ENCODE peak calls at places on chromosomes 6 and 20, in eight cellular contexts. C is upper lobe of left lung, J is heart left ventricle, L is gastrocnemius medialis, Z is stomach, E is vagina, Y is breast epithelium, M is adrenal gland. S is an unnamed sample.

GRCh38 chr6:27872634-27873028 is 39.6 kb downstream of the OR2B2 start:
- DNase-seq in C (no peak), J (no peak), L (no peak), Z (no peak), E (no peak), Y (no peak), M (no peak), S (no peak)

GRCh38 chr6:130129781-130130246 is 92.9 kb downstream of the SAMD3 start:
- DNase-seq in C (no peak), J (no peak), L (no peak), Z (no peak), E (no peak), Y (no peak), M (no peak), S (no peak)

GRCh38 chr20:15579703-15580102 is 993.5 kb downstream of the KIF16B start:
- DNase-seq in C (no peak), J (no peak), L (no peak), Z (no peak), E (no peak), Y (no peak), M (no peak), S (no peak)

GRCh38 chr6:138403324-138403800 is 661 bp upstream of the HEBP2 start:
- DNase-seq in C (peak; percentile 90), J (peak; percentile 72), L (peak; percentile 19), Z (peak; percentile 36), E (no peak), Y (no peak), M (peak; percentile 34), S (peak; percentile 36)

GRCh38 chr6:70669133-70669532 is 1.4 kb downstream of the SMAP1 start:
- DNase-seq in C (no peak), J (no peak), L (no peak), Z (no peak), E (no peak), Y (no peak), M (no peak), S (no peak)

GRCh38 chr6:104700371-104701185 is 159.1 kb downstream of the HACE1 start:
- DNase-seq in C (no peak), J (no peak), L (no peak), Z (no peak), E (no peak), Y (no peak), M (no peak), S (no peak)

GRCh38 chr6:148438593-148438992 is 96.0 kb downstream of the SASH1 start:
- DNase-seq in C (no peak), J (no peak), L (no peak), Z (no peak), E (no peak), Y (no peak), M (no peak), S (no peak)

GRCh38 chr20:59371429-59371828 is 71.0 kb downstream of the EDN3 start:
- DNase-seq in C (no peak), J (no peak), L (no peak), Z (no peak), E (no peak), Y (no peak), M (no peak), S (no peak)

GRCh38 chr6:10481101-10481500 is 40.0 kb upstream of the GCNT2 start:
- DNase-seq in C (no peak), J (no peak), L (no peak), Z (no peak), E (no peak), Y (no peak), M (no peak), S (no peak)

GRCh38 chr20:57869291-57869950 is 159.6 kb upstream of the PMEPA1 start:
- DNase-seq in C (no peak), J (no peak), L (no peak), Z (no peak), E (peak; percentile 46), Y (no peak), M (no peak), S (no peak)

GRCh38 chr20:24990810-24991252 is 1.7 kb downstream of the APMAP start:
- DNase-seq in C (no peak), J (no peak), L (no peak), Z (peak; percentile 22), E (no peak), Y (peak; percentile 46), M (no peak), S (no peak)

DNA sequence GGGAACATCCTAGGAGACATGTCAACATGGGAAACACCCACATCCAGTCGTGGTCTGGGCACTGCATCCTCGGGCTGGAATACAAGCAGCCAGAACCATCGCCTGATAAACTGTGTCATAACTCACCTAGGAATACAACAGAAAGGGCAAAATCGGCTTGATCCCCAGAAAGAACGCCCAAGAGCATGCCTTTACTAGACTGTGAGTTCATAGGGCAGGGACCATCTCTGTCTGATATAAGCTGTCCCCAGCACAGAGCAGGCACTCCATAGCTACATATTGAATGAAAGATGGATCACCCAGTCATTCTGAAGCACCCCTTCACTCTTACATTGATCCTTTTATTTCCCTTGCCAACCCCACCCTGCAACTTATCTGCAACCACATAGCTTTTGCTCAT is 23.8 kb downstream of the RIPOR2 start:
- DNase-seq in C (no peak), J (no peak), L (no peak), Z (no peak), E (no peak), Y (no peak), M (no peak), S (no peak)
- H3K27ac ChIP-seq in C (no peak overlapping the region), J (no peak overlapping the region), L (peak overlapping the region; percentile 93), Z (no peak overlapping the region), E (no peak overlapping the region), Y (no peak overlapping the region), M (no peak overlapping the region), S (no peak overlapping the region)

DNA sequence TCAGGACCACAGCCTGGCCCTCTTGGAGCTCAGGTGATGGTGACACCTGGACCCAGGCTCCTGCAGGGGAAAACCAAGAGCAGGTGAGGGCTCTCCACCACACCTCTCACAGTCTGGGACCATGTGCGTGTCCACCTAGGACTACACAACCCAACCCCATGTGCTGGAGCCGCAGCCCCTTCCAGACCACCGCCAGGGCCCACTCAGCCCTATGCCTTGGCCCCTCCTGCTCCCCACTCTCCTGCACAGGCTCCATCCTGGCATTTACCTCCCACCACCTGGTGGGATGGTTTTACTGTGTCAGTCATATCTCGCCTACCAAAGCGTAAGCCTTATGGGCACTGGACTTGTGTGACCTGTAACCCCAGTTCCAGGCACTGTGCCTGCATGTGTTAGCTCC is 13.1 kb upstream of the ADAM33 start:
- DNase-seq in C (no peak), J (no peak), L (no peak), Z (no peak), E (no peak), Y (no peak), M (no peak), S (no peak)
- TF ChIP-seq POLR2A in C (no peak), J (no peak), L (no peak), Z (no peak), E (no peak), Y (no peak), M (no peak), S (no peak)

DNA sequence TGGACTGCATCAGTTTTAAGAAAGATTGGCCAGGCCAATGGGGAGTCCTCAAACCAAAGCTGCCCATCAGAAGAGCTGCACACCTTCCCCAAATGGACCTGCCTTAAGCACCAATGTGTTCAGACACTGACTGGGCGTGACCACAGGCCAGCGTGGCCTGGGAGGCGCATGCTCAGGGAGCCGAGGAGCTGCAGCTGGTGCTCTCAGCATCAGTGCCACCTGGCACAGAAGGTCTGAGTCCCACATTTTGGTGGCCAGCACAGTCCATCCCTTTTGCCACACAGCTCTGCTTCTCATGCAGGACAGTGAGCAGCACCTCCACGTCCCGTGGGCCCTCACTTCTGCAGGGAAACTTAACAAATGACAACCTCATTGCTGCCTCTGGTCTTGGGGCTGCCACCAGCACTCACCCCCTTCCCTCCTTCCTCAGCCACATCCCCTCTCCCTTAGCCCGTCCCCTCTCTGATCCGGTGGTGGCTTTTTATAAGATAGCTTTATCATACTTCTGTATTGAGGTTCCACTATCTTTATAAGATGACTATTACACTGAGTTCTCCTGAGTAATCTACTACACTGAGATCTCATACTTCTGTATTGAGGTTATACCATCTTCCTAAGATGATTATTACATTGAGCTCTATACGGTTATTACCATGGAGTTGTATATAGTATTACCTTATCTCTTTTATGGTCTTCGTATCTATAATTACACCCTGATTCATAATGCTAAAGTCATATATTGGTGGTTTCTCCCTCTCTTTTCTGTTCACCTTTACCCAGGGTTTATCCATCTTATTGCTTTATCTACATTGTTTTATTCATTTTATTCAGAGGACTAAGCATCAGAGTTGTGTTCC is 109.1 kb downstream of the TOX2 start:
- DNase-seq in C (no peak), J (no peak), L (no peak), Z (no peak), E (peak; percentile 89), Y (no peak), M (no peak), S (no peak)
- H3K27ac ChIP-seq in C (no peak overlapping the region), J (no peak overlapping the region), L (no peak overlapping the region), Z (no peak overlapping the region), E (no peak overlapping the region), Y (no peak overlapping the region), M (no peak overlapping the region), S (no peak overlapping the region)

GRCh38 chr20:19760371-19760721 is 2.3 kb downstream of the RIN2 start:
- DNase-seq in C (no peak), J (no peak), L (no peak), Z (no peak), E (no peak), Y (no peak), M (no peak), S (no peak)

GRCh38 chr20:19757487-19757972 is 528 bp upstream of the RIN2 start:
- DNase-seq in C (peak; percentile 95), J (peak; percentile 94), L (peak; percentile 82), Z (peak; percentile 84), E (no peak), Y (peak; percentile 74), M (peak; percentile 85), S (peak; percentile 88)

GRCh38 chr20:19756756-19757486 is 1.1 kb upstream of the RIN2 start:
- DNase-seq in C (no peak), J (no peak), L (no peak), Z (peak; percentile 40), E (peak; percentile 49), Y (no peak), M (no peak), S (no peak)

GRCh38 chr20:19758888-19759331 is 852 bp downstream of the RIN2 start:
- DNase-seq in C (peak; percentile 92), J (peak; percentile 90), L (peak; percentile 70), Z (peak; percentile 49), E (no peak), Y (peak; percentile 32), M (peak; percentile 60), S (peak; percentile 69)

DNA sequence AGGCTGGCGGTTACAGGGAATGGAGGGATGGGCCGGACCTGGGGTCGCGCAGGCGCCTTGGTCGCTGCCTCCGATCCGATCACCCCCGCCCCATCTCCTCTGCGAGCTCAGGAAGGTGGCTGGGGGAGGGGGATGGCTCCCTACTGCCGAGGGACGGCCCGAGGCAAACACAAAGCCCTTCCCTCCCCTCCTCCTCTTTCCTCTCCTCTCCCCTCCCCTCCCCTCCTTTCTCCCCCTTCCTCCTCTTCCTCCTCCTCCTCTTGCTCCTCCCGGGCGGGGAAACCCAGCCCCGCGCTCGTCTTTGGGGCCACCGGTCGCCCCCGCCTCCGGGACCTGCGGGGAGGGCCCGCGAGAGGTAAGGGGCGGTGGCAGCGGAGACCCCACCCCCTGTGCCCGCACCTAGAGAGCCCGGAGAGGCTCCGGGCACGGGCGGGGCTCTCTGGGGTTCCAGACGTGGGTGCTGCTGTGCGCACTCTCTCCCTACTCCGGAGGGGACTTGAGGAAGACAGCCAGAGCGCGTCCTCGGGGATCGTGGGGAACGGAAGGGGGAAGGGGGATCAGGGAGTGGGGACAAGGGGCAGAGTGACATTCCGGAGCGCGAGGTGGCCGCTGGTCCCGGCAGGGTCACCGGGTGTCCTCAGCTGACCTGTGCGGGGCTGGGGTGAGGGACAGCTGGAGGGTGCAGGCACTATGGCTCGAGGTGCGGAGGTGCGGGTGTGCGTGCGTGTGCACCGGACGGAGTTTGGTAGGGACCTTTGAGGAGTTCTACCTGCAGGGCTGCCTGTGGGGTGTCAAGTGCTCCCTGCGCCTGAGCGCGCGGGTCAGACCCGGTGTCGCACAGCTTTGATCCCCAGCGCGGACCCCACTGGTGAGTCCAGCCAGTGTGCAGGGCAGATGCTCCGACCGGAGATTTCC is at the start of gene RIN2:
- DNase-seq in C (peak; percentile 93), J (peak; percentile 96), L (peak; percentile 89), Z (peak; percentile 92), E (no peak), Y (peak; percentile 89), M (peak; percentile 92), S (peak; percentile 92)
- TF ChIP-seq POLR2A in C (no peak), J (peak; percentile 44), L (peak; percentile 46), Z (no peak), E (peak; percentile 13), Y (peak; percentile 49), M (no peak), S (no peak)